ENCODE peak calls at places on chromosomes 5 and 9, in ten cellular contexts. Y is cardiac fibroblast, Z is prostate gland, D is BE2C, F is heart left ventricle, H is astrocyte of the spinal cord, O is OCI-LY7, L is testis, M is body of pancreas, N is fibroblast of lung. X is an unnamed sample.

GRCh38 chr5:154421868-154422267 is 23.9 kb upstream of the SAP30L start:
- DNase-seq in L (no peak), N (peak; percentile 16), D (peak; percentile 71), F (no peak), O (peak; percentile 51), Z (no peak), Y (peak; percentile 39), H (no peak), M (no peak), X (no peak)

GRCh38 chr5:172127581-172127980 is 60.4 kb downstream of the STK10 start:
- DNase-seq in M (no peak), F (no peak), N (no peak), L (no peak), O (no peak), D (no peak), Y (no peak), Z (no peak), H (no peak), X (no peak)

GRCh38 chr9:132164604-132165362 is 2.9 kb downstream of the NTNG2 start:
- DNase-seq in M (peak; percentile 81), H (no peak), O (no peak), N (peak; percentile 86), L (no peak), D (no peak), Y (peak; percentile 89), F (peak; percentile 28), Z (no peak), X (no peak)

GRCh38 chr9:79256691-79257213 is 315.0 kb upstream of the TLE4 start:
- DNase-seq in F (no peak), Z (no peak), Y (peak; percentile 11), O (no peak), L (no peak), H (peak; percentile 96), D (peak; percentile 24), N (peak; percentile 32), M (peak; percentile 45), X (peak; percentile 100)

GRCh38 chr9:106927916-106928315 is 65.0 kb downstream of the ZNF462 start:
- DNase-seq in O (no peak), L (no peak), M (no peak), Y (peak; percentile 80), N (no peak), D (no peak), H (no peak), F (no peak), Z (no peak), X (no peak)

GRCh38 chr9:110835404-110835803 is 166.8 kb downstream of the MUSK start:
- DNase-seq in Y (peak; percentile 91), H (peak; percentile 85), L (no peak), F (no peak), D (no peak), M (no peak), Z (no peak), N (peak; percentile 68), O (no peak), X (peak; percentile 79)

GRCh38 chr5:67094476-67095300 is 101.9 kb downstream of the CD180 start:
- DNase-seq in Z (no peak), D (no peak), F (no peak), H (peak; percentile 92), N (peak; percentile 86), Y (peak; percentile 78), M (no peak), O (no peak), L (no peak), X (peak; percentile 90)

GRCh38 chr9:2271426-2271825 is 256.3 kb downstream of the SMARCA2 start:
- DNase-seq in H (no peak), Y (peak; percentile 65), O (peak; percentile 42), F (no peak), Z (no peak), N (peak; percentile 28), D (peak; percentile 48), M (peak; percentile 37), L (peak; percentile 53), X (no peak)

GRCh38 chr5:134135091-134135655 is 20.7 kb downstream of the TCF7 start:
- DNase-seq in N (no peak), L (no peak), H (no peak), F (no peak), D (no peak), Y (no peak), M (peak; percentile 3), Z (no peak), O (no peak), X (no peak)

GRCh38 chr5:122602700-122603099 is 172.2 kb upstream of the SNX2 start:
- DNase-seq in O (no peak), F (no peak), L (no peak), Z (no peak), N (peak; percentile 14), D (no peak), Y (no peak), M (no peak), H (peak; percentile 11), X (no peak)

GRCh38 chr5:171365351-171365750 is 22.3 kb upstream of the NPM1 start:
- DNase-seq in O (peak; percentile 16), D (peak; percentile 43), Z (no peak), N (peak; percentile 21), Y (peak; percentile 39), F (no peak), L (no peak), H (peak; percentile 18), M (no peak), X (no peak)

GRCh38 chr9:27888661-27889295 is 315.5 kb upstream of the C9orf72 start:
- DNase-seq in O (peak; percentile 43), D (peak; percentile 56), M (peak; percentile 44), F (no peak), H (no peak), L (peak; percentile 60), Z (no peak), Y (peak; percentile 3), N (no peak), X (no peak)

GRCh38 chr9:6014668-6015270 is 655 bp downstream of the RANBP6 start:
- DNase-seq in D (no peak), O (no peak), N (peak; percentile 34), Z (no peak), H (peak; percentile 69), L (no peak), M (no peak), Y (peak; percentile 79), F (no peak), X (no peak)

GRCh38 chr9:38334234-38334633 is 58.3 kb upstream of the ALDH1B1 start:
- DNase-seq in F (no peak), L (no peak), O (peak; percentile 4), M (no peak), Z (no peak), D (no peak), N (no peak), Y (peak; percentile 11), H (no peak), X (no peak)

GRCh38 chr9:137416006-137416562 is 6.9 kb downstream of the EXD3 start:
- DNase-seq in F (peak; percentile 35), H (no peak), L (no peak), N (no peak), Z (no peak), O (no peak), Y (no peak), M (no peak), D (peak; percentile 10), X (no peak)
- TF ChIP-seq CTCF in F (no peak), H (no peak), L (no peak), N (no peak), Z (no peak), O (no peak), Y (no peak), M (no peak), D (no peak), X (no peak)

DNA sequence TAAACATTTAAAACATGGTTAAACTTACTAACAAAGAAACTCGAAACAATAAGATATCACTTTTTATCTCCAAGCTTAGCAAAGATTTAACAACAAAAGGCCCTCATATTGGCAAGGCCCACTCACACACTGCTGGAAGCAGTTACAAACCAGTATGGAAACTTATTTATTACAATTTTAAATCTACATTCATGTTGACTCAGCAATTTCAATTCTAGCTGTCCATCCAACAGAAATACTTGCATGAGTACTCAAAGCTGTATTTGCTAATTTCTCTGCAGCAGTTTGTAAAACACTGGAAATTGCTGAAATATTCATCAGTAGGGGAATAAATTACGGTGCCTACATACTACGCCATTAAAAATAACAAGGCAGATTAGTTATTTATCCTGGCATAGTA is 2.8 kb upstream of the DNAJA1 start:
- DNase-seq in Z (no peak), O (no peak), F (no peak), L (no peak), N (no peak), H (no peak), Y (no peak), D (no peak), M (no peak), X (no peak)
- H3K4me3 ChIP-seq in Z (no peak overlapping the region), O (no peak overlapping the region), F (no peak overlapping the region), L (no peak overlapping the region), N (peak overlapping the region; percentile 2), H (no peak overlapping the region), Y (no peak overlapping the region), D (no peak overlapping the region), M (no peak overlapping the region), X (no peak overlapping the region)

GRCh38 chr9:91736311-91736710 is 213.7 kb downstream of the ROR2 start:
- DNase-seq in H (no peak), L (no peak), Z (no peak), Y (no peak), M (no peak), N (no peak), O (no peak), F (peak; percentile 15), D (no peak), X (no peak)

GRCh38 chr9:91736898-91737601 is 213.0 kb downstream of the ROR2 start:
- DNase-seq in M (no peak), D (no peak), O (no peak), L (no peak), N (no peak), Y (no peak), Z (no peak), H (no peak), F (no peak), X (no peak)

GRCh38 chr9:91741529-91741928 is 208.5 kb downstream of the ROR2 start:
- DNase-seq in F (no peak), H (peak; percentile 52), Y (peak; percentile 72), L (no peak), D (no peak), N (peak; percentile 72), Z (no peak), O (no peak), M (no peak), X (peak; percentile 11)

GRCh38 chr9:91744114-91744513 is 205.9 kb downstream of the ROR2 start:
- DNase-seq in Y (no peak), F (no peak), M (no peak), O (no peak), D (no peak), L (no peak), N (no peak), H (no peak), Z (no peak), X (no peak)

DNA sequence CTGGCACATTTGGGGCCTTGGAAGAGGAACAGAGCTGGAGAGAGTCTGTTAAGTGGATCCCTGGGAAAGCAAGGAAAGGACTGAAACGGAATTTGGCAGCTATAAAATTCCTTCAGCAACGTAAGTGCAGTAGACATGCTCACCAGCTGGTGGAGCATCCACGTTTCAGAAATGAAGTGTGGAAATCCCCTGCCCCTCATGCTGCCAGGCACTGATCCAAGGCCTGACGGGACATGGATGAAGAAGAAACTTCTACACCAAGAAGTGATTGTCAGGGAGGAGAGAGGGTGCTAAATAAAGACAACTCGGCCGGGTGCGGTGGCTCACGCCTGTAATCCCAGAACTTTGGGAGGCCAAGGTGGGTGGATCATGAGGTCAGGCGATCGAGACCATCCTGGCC is 209.3 kb downstream of the ROR2 start:
- DNase-seq in H (peak; percentile 39), D (no peak), Z (no peak), O (no peak), F (peak; percentile 64), Y (peak; percentile 64), L (peak; percentile 38), N (peak; percentile 70), M (peak; percentile 17), X (peak; percentile 8)
- TF ChIP-seq CTCF in H (peak; percentile 18), D (peak; percentile 12), Z (peak; percentile 12), O (no peak), F (no peak), Y (peak; percentile 27), L (no peak), N (peak; percentile 40), M (no peak), X (peak; percentile 36)

GRCh38 chr5:128441923-128442322 is 96.1 kb downstream of the FBN2 start:
- DNase-seq in L (peak; percentile 52), D (no peak), F (no peak), M (no peak), O (no peak), H (no peak), Y (no peak), Z (no peak), N (no peak), X (no peak)
- H3K4me3 ChIP-seq in L (no peak overlapping the region), D (no peak overlapping the region), F (no peak overlapping the region), M (no peak overlapping the region), O (no peak overlapping the region), H (no peak overlapping the region), Y (no peak overlapping the region), Z (no peak overlapping the region), N (no peak overlapping the region), X (no peak overlapping the region)

X was measured in astrocyte of the cerebellum.